ENCODE peak calls at places on chromosome 2, in six cellular contexts. M, S, B, D, F and V are unnamed samples.

GRCh38 chr2:216492951-216493685 is 5.5 kb upstream of the RPL37A start:
- DNase-seq in M (no peak), S (no peak), F (no peak), D (no peak), B (peak), V (no peak)

GRCh38 chr2:143175435-143175834 is 46.2 kb downstream of the ARHGAP15 start:
- DNase-seq in F (no peak), M (no peak), B (no peak), S (no peak), D (no peak), V (no peak)

GRCh38 chr2:38549066-38549465 is 53.7 kb downstream of the HNRNPLL start:
- DNase-seq in S (no peak), B (no peak), M (peak), D (no peak), F (no peak), V (no peak)

GRCh38 chr2:32805104-32806095 is 141.4 kb upstream of the LTBP1 start:
- DNase-seq in D (no peak), S (no peak), F (no peak), M (no peak), B (no peak), V (no peak)

GRCh38 chr2:177783091-177783490 is 289.5 kb downstream of the PDE11A start:
- DNase-seq in S (no peak), B (no peak), D (no peak), M (no peak), F (no peak), V (no peak)

GRCh38 chr2:19848029-19848750 is 53.6 kb downstream of the TTC32 start:
- DNase-seq in S (no peak), F (no peak), M (no peak), D (no peak), B (no peak), V (no peak)

GRCh38 chr2:208783184-208783583 is 376.6 kb downstream of the PTH2R start:
- DNase-seq in S (no peak), B (peak), F (no peak), M (peak), D (no peak), V (no peak)

GRCh38 chr2:211391206-211391605 is 834.8 kb downstream of the CPS1 start:
- DNase-seq in S (no peak), F (no peak), D (no peak), B (no peak), M (no peak), V (no peak)

GRCh38 chr2:108309903-108310302 is 21.2 kb downstream of the SULT1C2 start:
- DNase-seq in M (no peak), F (no peak), S (no peak), D (no peak), B (no peak), V (no peak)

GRCh38 chr2:27431395-27431794 is 3.0 kb downstream of the NRBP1 start:
- DNase-seq in S (no peak), M (no peak), F (no peak), D (no peak), B (peak), V (no peak)

GRCh38 chr2:118987886-118988285 is 45.9 kb downstream of the MARCO start:
- DNase-seq in F (no peak), D (no peak), B (no peak), M (no peak), S (peak), V (no peak)

GRCh38 chr2:102635317-102635716 is 16.0 kb downstream of the SLC9A2 start:
- DNase-seq in F (no peak), M (no peak), S (no peak), B (no peak), D (no peak), V (no peak)

GRCh38 chr2:169069818-169070217 is 455 bp downstream of the DHRS9 start:
- DNase-seq in M (no peak), D (no peak), S (no peak), B (no peak), F (no peak), V (no peak)

GRCh38 chr2:42827647-42828486 is 35.5 kb upstream of the HAAO start:
- DNase-seq in F (peak), D (peak), B (peak), S (peak), M (peak), V (peak)

GRCh38 chr2:228321019-228321418 is 139.5 kb upstream of the SPHKAP start:
- DNase-seq in D (no peak), S (no peak), B (no peak), M (no peak), F (no peak), V (no peak)

GRCh38 chr2:46350030-46350699 is 53.0 kb downstream of the EPAS1 start:
- DNase-seq in F (no peak), M (no peak), D (no peak), S (no peak), B (no peak), V (no peak)

GRCh38 chr2:231003186-231003585 is 7.3 kb downstream of the SPATA3 start:
- DNase-seq in D (no peak), F (no peak), S (no peak), B (no peak), M (no peak), V (no peak)

GRCh38 chr2:96848264-96848663 is 4.4 kb upstream of the ANKRD23 start:
- DNase-seq in B (no peak), M (no peak), D (no peak), S (no peak), F (no peak), V (no peak)

GRCh38 chr2:17272170-17272569 is 246.1 kb downstream of the RAD51AP2 start:
- DNase-seq in D (no peak), B (no peak), F (no peak), M (no peak), S (no peak), V (no peak)

GRCh38 chr2:238914648-238915015 is 66.7 kb downstream of the TWIST2 start:
- DNase-seq in B (no peak), F (no peak), S (peak), M (no peak), D (no peak), V (no peak)

GRCh38 chr2:77484026-77484425 is 38.1 kb downstream of the LRRTM4 start:
- DNase-seq in S (no peak), D (no peak), M (no peak), B (no peak), F (no peak), V (no peak)

GRCh38 chr2:102056079-102056581 is 64.4 kb downstream of the IL1R2 start:
- DNase-seq in B (no peak), S (no peak), M (no peak), F (no peak), D (no peak), V (no peak)

GRCh38 chr2:36296798-36297197 is 58.8 kb upstream of the CRIM1 start:
- DNase-seq in S (no peak), B (no peak), D (no peak), F (peak), M (no peak), V (no peak)

GRCh38 chr2:188142636-188143035 is 149.0 kb upstream of the GULP1 start:
- DNase-seq in B (no peak), M (no peak), F (no peak), D (no peak), S (no peak), V (no peak)

GRCh38 chr2:136527560-136527959 is 237.8 kb upstream of the THSD7B start:
- DNase-seq in D (no peak), F (peak), S (no peak), B (peak), M (no peak), V (no peak)

GRCh38 chr2:8656160-8656641 is 25.7 kb upstream of the ID2 start:
- DNase-seq in D (no peak), S (no peak), M (no peak), F (no peak), B (no peak), V (no peak)

GRCh38 chr2:189147989-189148388 is 31.6 kb downstream of the COL5A2 start:
- DNase-seq in D (no peak), F (no peak), B (no peak), S (no peak), M (no peak), V (no peak)

GRCh38 chr2:199490049-199490448 is 32.3 kb upstream of the SATB2 start:
- DNase-seq in D (no peak), F (no peak), M (no peak), S (no peak), B (no peak), V (no peak)

GRCh38 chr2:86610871-86611270 is 12.8 kb downstream of the RNF103 start:
- DNase-seq in F (no peak), S (no peak), M (no peak), B (no peak), D (no peak), V (no peak)

GRCh38 chr2:197804758-197805597 is 585 bp downstream of the PLCL1 start:
- DNase-seq in S (peak), B (no peak), M (peak), F (no peak), D (peak), V (peak)

GRCh38 chr2:216855614-216856013 is 4.2 kb downstream of the TNP1 start:
- DNase-seq in D (no peak), F (no peak), M (no peak), S (no peak), B (no peak), V (no peak)

GRCh38 chr2:69645926-69646325 is 2.4 kb upstream of the AAK1 start:
- DNase-seq in D (no peak), M (no peak), B (no peak), F (no peak), S (no peak), V (no peak)